ENCODE peak calls at places on chromosomes 6 and 20, in nine cellular contexts. P, H, A, Y, V, C, I, L and Q are unnamed samples.

GRCh38 chr6:152723398-152723797 is 25.7 kb downstream of the MYCT1 start:
- DNase-seq in P (no peak), H (peak), A (no peak), Y (no peak), V (no peak), C (no peak), I (peak), L (no peak), Q (peak)

GRCh38 chr6:161346717-161347504 is 73.0 kb upstream of the AGPAT4 start:
- DNase-seq in P (no peak), H (no peak), A (no peak), Y (no peak), V (no peak), C (no peak), I (no peak), L (no peak), Q (no peak)

GRCh38 chr6:34391711-34392496 is 565 bp downstream of the NUDT3 start:
- DNase-seq in P (peak), H (peak), A (peak), Y (peak), V (peak), C (peak), I (peak), L (peak), Q (peak)

GRCh38 chr6:137044366-137045220 is at the start of gene IL20RA:
- DNase-seq in P (no peak), H (no peak), A (peak), Y (peak), V (no peak), C (no peak), I (peak), L (no peak), Q (peak)

GRCh38 chr20:32979201-32979998 is 24.8 kb downstream of the SUN5 start:
- DNase-seq in P (no peak), H (no peak), A (no peak), Y (no peak), V (no peak), C (no peak), I (no peak), L (no peak), Q (no peak)

GRCh38 chr6:112300888-112301287 is 46.2 kb upstream of the RFPL4B start:
- DNase-seq in P (no peak), H (no peak), A (no peak), Y (no peak), V (no peak), C (no peak), I (no peak), L (no peak), Q (no peak)

GRCh38 chr20:44540834-44541233 is 19.0 kb upstream of the SERINC3 start:
- DNase-seq in P (no peak), H (peak), A (no peak), Y (no peak), V (no peak), C (no peak), I (peak), L (no peak), Q (peak)

GRCh38 chr6:132730560-132730959 is 16.7 kb upstream of the VNN1 start:
- DNase-seq in P (no peak), H (peak), A (no peak), Y (no peak), V (no peak), C (no peak), I (peak), L (no peak), Q (peak)

GRCh38 chr20:4554346-4554745 is 167.4 kb upstream of the PRND start:
- DNase-seq in P (no peak), H (no peak), A (no peak), Y (no peak), V (no peak), C (no peak), I (no peak), L (no peak), Q (no peak)

GRCh38 chr6:108589244-108589730 is 28.6 kb downstream of the FOXO3 start:
- DNase-seq in P (peak), H (peak), A (peak), Y (peak), V (peak), C (peak), I (peak), L (peak), Q (peak)

GRCh38 chr6:53171605-53172467 is 23.2 kb upstream of the GCM1 start:
- DNase-seq in P (peak), H (peak), A (peak), Y (peak), V (peak), C (peak), I (peak), L (peak), Q (peak)

GRCh38 chr6:132511159-132511835 is 1.6 kb downstream of the STX7 start:
- DNase-seq in P (no peak), H (no peak), A (no peak), Y (no peak), V (peak), C (peak), I (no peak), L (peak), Q (peak)

GRCh38 chr6:127182501-127182900 is 64.0 kb downstream of the RSPO3 start:
- DNase-seq in P (no peak), H (peak), A (no peak), Y (no peak), V (no peak), C (no peak), I (peak), L (no peak), Q (peak)

GRCh38 chr6:111589366-111589765 is 16.3 kb downstream of the TRAF3IP2 start:
- DNase-seq in P (no peak), H (peak), A (no peak), Y (no peak), V (no peak), C (peak), I (peak), L (no peak), Q (peak)

GRCh38 chr20:59042151-59042795 is at the start of gene PRELID3B:
- DNase-seq in P (no peak), H (no peak), A (no peak), Y (peak), V (peak), C (no peak), I (peak), L (peak), Q (peak)

GRCh38 chr20:4555188-4555893 is 166.4 kb upstream of the PRND start:
- DNase-seq in P (no peak), H (peak), A (no peak), Y (no peak), V (no peak), C (no peak), I (peak), L (no peak), Q (peak)

GRCh38 chr20:43530321-43531090 is 23.0 kb downstream of the L3MBTL1 start:
- DNase-seq in P (no peak), H (no peak), A (no peak), Y (no peak), V (no peak), C (no peak), I (no peak), L (no peak), Q (no peak)

GRCh38 chr6:138509371-138509770 is 10.1 kb upstream of the NHSL1 start:
- DNase-seq in P (peak), H (peak), A (peak), Y (peak), V (peak), C (no peak), I (peak), L (peak), Q (peak)

GRCh38 chr20:684676-685319 is 9.2 kb upstream of the SCRT2 start:
- DNase-seq in P (no peak), H (no peak), A (no peak), Y (no peak), V (no peak), C (no peak), I (no peak), L (no peak), Q (no peak)

GRCh38 chr20:32327087-32327681 is 30.9 kb upstream of the ASXL1 start:
- DNase-seq in P (no peak), H (peak), A (no peak), Y (no peak), V (no peak), C (no peak), I (peak), L (no peak), Q (peak)

GRCh38 chr20:9392892-9393857 is 121.2 kb upstream of the LAMP5 start:
- DNase-seq in P (peak), H (peak), A (peak), Y (peak), V (peak), C (peak), I (peak), L (no peak), Q (peak)

GRCh38 chr6:63554782-63555181 is 17.5 kb upstream of the LOC128125822 start:
- DNase-seq in P (no peak), H (no peak), A (no peak), Y (no peak), V (no peak), C (no peak), I (no peak), L (no peak), Q (no peak)

GRCh38 chr6:46637145-46637544 is 15.5 kb downstream of the CYP39A1 start:
- DNase-seq in P (no peak), H (peak), A (no peak), Y (no peak), V (no peak), C (peak), I (peak), L (no peak), Q (peak)

GRCh38 chr6:113774122-113774835 is 82.9 kb upstream of the MARCKS start:
- DNase-seq in P (no peak), H (peak), A (no peak), Y (no peak), V (peak), C (no peak), I (peak), L (no peak), Q (peak)

GRCh38 chr6:25922301-25922700 is 8.2 kb downstream of the SLC17A2 start:
- DNase-seq in P (no peak), H (peak), A (no peak), Y (no peak), V (no peak), C (peak), I (peak), L (no peak), Q (no peak)

GRCh38 chr6:170265655-170266054 is 25.2 kb downstream of the DLL1 start:
- DNase-seq in P (peak), H (no peak), A (peak), Y (no peak), V (no peak), C (no peak), I (no peak), L (no peak), Q (no peak)

GRCh38 chr20:62933966-62934365 is 4.0 kb upstream of the GID8 start:
- DNase-seq in P (no peak), H (no peak), A (no peak), Y (no peak), V (no peak), C (no peak), I (no peak), L (no peak), Q (no peak)

GRCh38 chr6:88050140-88050818 is 2.6 kb downstream of the SPACA1 start:
- DNase-seq in P (no peak), H (peak), A (no peak), Y (no peak), V (no peak), C (no peak), I (no peak), L (no peak), Q (peak)

GRCh38 chr6:36368921-36369880 is 18.3 kb downstream of the ETV7 start:
- DNase-seq in P (no peak), H (peak), A (no peak), Y (no peak), V (peak), C (no peak), I (peak), L (no peak), Q (peak)

GRCh38 chr6:33082702-33083101 is 6.9 kb downstream of the HLA-DPB1 start:
- DNase-seq in P (no peak), H (no peak), A (peak), Y (peak), V (no peak), C (no peak), I (peak), L (no peak), Q (peak)

GRCh38 chr20:49344975-49345374 is 67.1 kb upstream of the ZNFX1 start:
- DNase-seq in P (no peak), H (peak), A (no peak), Y (no peak), V (no peak), C (peak), I (peak), L (no peak), Q (peak)

GRCh38 chr6:63943826-63944225 is 308.2 kb downstream of the PHF3 start:
- DNase-seq in P (no peak), H (no peak), A (no peak), Y (peak), V (no peak), C (no peak), I (no peak), L (no peak), Q (no peak)

GRCh38 chr6:130848945-130849344 is 21.7 kb downstream of the SMLR1 start:
- DNase-seq in P (no peak), H (no peak), A (no peak), Y (no peak), V (no peak), C (no peak), I (no peak), L (no peak), Q (no peak)

GRCh38 chr6:120869397-120869796 is 464.9 kb downstream of the TBC1D32 start:
- DNase-seq in P (no peak), H (peak), A (no peak), Y (peak), V (no peak), C (no peak), I (no peak), L (no peak), Q (peak)

GRCh38 chr20:9032758-9033157 is 36.1 kb upstream of the PLCB4 start:
- DNase-seq in P (no peak), H (no peak), A (no peak), Y (no peak), V (no peak), C (no peak), I (peak), L (no peak), Q (no peak)

GRCh38 chr20:54472607-54473006 is 2.8 kb upstream of the DOK5 start:
- DNase-seq in P (no peak), H (no peak), A (no peak), Y (no peak), V (no peak), C (no peak), I (no peak), L (no peak), Q (no peak)

GRCh38 chr20:41956316-41957050 is 338.3 kb upstream of the CHD6 start:
- DNase-seq in P (peak), H (peak), A (no peak), Y (peak), V (peak), C (no peak), I (no peak), L (no peak), Q (no peak)

GRCh38 chr6:89970609-89971337 is 76.5 kb downstream of the GJA10 start:
- DNase-seq in P (peak), H (peak), A (peak), Y (peak), V (peak), C (no peak), I (peak), L (no peak), Q (peak)

DNA sequence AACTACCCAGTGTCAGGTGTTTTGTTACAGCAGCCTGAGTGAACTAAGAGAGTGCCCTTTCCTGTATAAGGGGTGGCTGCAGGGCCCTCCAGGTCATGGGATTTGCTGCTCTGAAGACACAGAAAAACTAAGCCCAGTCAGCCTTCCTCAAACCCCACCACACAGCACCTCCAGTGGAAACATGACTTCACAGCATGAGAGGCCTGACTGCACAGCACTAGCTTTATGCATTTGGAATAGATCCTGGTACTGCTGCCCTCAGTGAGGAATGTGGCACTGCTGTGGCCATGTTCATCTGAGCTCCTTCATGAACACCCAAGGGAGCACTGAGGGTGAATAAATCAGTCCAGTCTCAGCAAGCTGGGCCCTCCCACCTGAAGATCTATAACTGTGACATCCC is 296.1 kb upstream of the FOXQ1 start:
- DNase-seq in P (no peak), H (no peak), A (no peak), Y (peak), V (no peak), C (no peak), I (no peak), L (no peak), Q (peak)
- TF ChIP-seq CTCF in P (no peak), H (no peak), A (no peak), Y (peak), V (no peak), C (no peak), I (no peak), L (no peak), Q (peak)

GRCh38 chr6:119313937-119314893 is 35.3 kb downstream of the MAN1A1 start:
- DNase-seq in P (no peak), H (no peak), A (no peak), Y (no peak), V (no peak), C (no peak), I (no peak), L (peak), Q (no peak)
- H3K4me3 ChIP-seq in P (no peak), H (no peak), A (no peak), Y (no peak), V (no peak), C (no peak), I (no peak), L (no peak), Q (no peak)

DNA sequence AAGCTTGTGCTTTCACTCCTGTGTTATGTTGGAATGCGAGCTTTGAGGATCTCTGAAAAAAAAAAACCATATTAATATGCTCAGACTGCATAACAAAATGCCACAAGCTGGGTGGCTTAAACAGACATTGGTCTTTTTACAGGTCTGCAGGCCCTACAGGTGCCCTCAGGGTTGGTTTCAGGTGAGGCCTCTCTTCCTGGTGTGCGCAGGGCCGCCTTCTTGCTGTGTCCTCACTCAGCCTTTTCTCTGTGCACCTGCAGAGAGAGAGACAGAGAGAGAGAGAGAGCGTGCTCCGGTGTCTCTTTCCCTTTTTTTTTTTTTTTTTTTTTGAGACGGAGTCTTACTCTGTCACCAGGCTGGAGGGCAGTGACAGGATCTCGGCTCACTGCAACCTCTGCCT is 114.1 kb upstream of the SNX9 start:
- DNase-seq in P (no peak), H (no peak), A (no peak), Y (no peak), V (no peak), C (no peak), I (no peak), L (no peak), Q (no peak)
- TF ChIP-seq CTCF in P (no peak), H (no peak), A (no peak), Y (no peak), V (no peak), C (no peak), I (no peak), L (no peak), Q (no peak)

GRCh38 chr6:30981942-30982772 is 1.4 kb upstream of the MUC21 start:
- DNase-seq in P (no peak), H (peak), A (peak), Y (peak), V (no peak), C (peak), I (peak), L (no peak), Q (peak)
- H3K4me3 ChIP-seq in P (no peak), H (peak), A (peak), Y (no peak), V (no peak), C (no peak), I (peak), L (no peak), Q (peak)

GRCh38 chr6:92706976-92707375 is 712.4 kb downstream of the EPHA7 start:
- DNase-seq in P (no peak), H (no peak), A (no peak), Y (no peak), V (no peak), C (no peak), I (no peak), L (no peak), Q (peak)

GRCh38 chr6:92710048-92710447 is 709.3 kb downstream of the EPHA7 start:
- DNase-seq in P (no peak), H (no peak), A (no peak), Y (no peak), V (no peak), C (no peak), I (no peak), L (no peak), Q (no peak)

GRCh38 chr6:92708945-92709344 is 710.4 kb downstream of the EPHA7 start:
- DNase-seq in P (no peak), H (no peak), A (no peak), Y (no peak), V (no peak), C (no peak), I (no peak), L (no peak), Q (peak)

GRCh38 chr6:92708270-92708669 is 711.1 kb downstream of the EPHA7 start:
- DNase-seq in P (no peak), H (no peak), A (no peak), Y (no peak), V (no peak), C (no peak), I (no peak), L (no peak), Q (peak)
- TF ChIP-seq CTCF in P (no peak), H (no peak), A (no peak), Y (no peak), V (no peak), C (no peak), I (no peak), L (no peak), Q (no peak)

DNA sequence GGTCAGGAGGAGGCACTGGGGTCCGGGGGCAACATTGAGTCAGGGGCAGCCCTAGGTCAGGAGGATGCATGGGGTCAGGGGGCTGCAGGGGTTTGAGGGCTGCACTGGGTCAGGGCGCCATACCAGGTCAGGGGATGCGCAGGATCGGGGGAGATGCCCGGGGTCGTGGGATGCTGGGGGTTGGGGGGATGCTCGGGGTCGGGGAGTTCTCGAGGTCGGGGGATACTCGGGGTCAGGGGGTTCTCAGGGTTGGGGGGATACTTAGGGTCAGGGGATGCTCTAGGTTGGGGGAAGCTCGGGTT is 749 bp upstream of the EXOC2 start:
- DNase-seq in P (no peak), H (no peak), A (no peak), Y (no peak), V (no peak), C (no peak), I (no peak), L (no peak), Q (no peak)
- H3K4me3 ChIP-seq in P (peak), H (peak), A (peak), Y (peak), V (peak), C (no peak), I (peak), L (peak), Q (peak)

DNA sequence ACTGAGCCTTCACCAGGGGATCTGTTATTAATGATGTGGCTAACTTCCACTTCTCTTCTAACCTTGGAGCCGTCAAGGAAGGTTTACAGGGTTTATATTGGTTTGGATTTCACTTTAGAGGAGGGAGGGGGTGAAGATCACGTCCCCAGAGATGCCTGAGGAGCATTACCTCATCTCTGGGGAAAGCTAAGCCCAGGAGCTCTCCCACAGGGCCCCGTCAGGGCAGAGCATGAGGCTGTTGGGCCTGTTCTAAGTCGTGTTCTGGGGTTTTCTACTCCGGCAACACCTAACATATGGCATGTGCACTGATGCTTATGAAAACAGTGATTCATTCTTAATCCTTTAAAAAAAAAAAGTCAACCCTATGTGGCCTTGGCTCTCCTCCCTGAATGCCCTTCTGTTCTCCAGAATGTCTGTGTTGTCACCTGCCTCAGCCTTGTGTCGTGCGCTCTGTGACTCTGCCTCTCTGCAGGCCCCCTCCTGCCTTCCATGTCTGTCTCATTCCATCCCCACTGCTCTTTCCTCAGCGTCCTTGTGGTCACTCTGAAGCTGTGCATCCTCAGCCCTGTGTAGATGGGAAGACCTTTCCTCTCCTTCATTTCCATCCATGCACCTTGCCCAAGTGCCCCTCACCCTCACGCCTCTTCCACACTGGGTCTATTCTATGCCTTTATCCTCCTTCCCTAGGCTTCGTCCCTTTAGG is 97.4 kb upstream of the JARID2 start:
- DNase-seq in P (no peak), H (peak), A (no peak), Y (peak), V (no peak), C (no peak), I (peak), L (no peak), Q (peak)
- TF ChIP-seq CTCF in P (no peak), H (no peak), A (no peak), Y (no peak), V (no peak), C (no peak), I (peak), L (no peak), Q (peak)